ENCODE peak calls at places on chromosomes 16 and 17, in four cellular contexts. B is progenitor cell of endocrine pancreas, S is endodermal cell, O is GOT3. U is an unnamed sample.
A peak's percentile ranks its signal among the peaks of the same experiment; 100 is the strongest.

GRCh38 chr17:1966274-1967086 is 58.7 kb downstream of the RTN4RL1 start:
- DNase-seq in S (no peak), O (no peak), B (no peak), U (no peak)

GRCh38 chr17:70716551-70716950 is 547.2 kb downstream of the KCNJ2 start:
- DNase-seq in O (no peak), S (no peak), B (no peak), U (no peak)

GRCh38 chr17:8502100-8502499 is 66.4 kb downstream of the NDEL1 start:
- DNase-seq in S (no peak), O (no peak), B (no peak), U (no peak)

GRCh38 chr17:19874256-19874655 is 6.5 kb upstream of the ULK2 start:
- DNase-seq in S (no peak), B (no peak), O (no peak), U (no peak)

GRCh38 chr17:1834378-1835149 is 4.8 kb downstream of the RPA1 start:
- DNase-seq in O (no peak), S (no peak), B (no peak), U (no peak)

GRCh38 chr16:67164599-67165061 is at the start of gene HSF4:
- DNase-seq in O (no peak), S (peak; percentile 69), B (no peak), U (peak; percentile 69)

GRCh38 chr17:71926746-71927398 is 193.9 kb upstream of the SOX9 start:
- DNase-seq in O (no peak), S (no peak), B (no peak), U (no peak)

GRCh38 chr16:19127205-19127604 is 13.4 kb downstream of the ITPRIPL2 start:
- DNase-seq in O (no peak), B (no peak), S (no peak), U (no peak)

GRCh38 chr17:39098474-39099090 is 52.9 kb downstream of the PLXDC1 start:
- DNase-seq in O (no peak), S (peak; percentile 91), B (no peak), U (no peak)

GRCh38 chr16:58176608-58177346 is 21.1 kb downstream of the CSNK2A2 start:
- DNase-seq in S (no peak), O (no peak), B (no peak), U (no peak)

GRCh38 chr16:15677447-15677846 is 27.4 kb downstream of the NDE1 start:
- DNase-seq in O (no peak), S (no peak), B (no peak), U (no peak)

GRCh38 chr16:2854700-2855309 is 3.2 kb downstream of the PRSS22 start:
- DNase-seq in S (peak; percentile 67), B (no peak), O (no peak), U (no peak)